ENCODE peak calls at places on chromosomes 7 and 10, in four cellular contexts. M, A, G and V are unnamed samples.

GRCh38 chr10:22682237-22683192 is 31.9 kb downstream of the PIP4K2A start:
- DNase-seq in M (peak), A (peak), G (peak), V (peak)

GRCh38 chr10:132143162-132143561 is 43.6 kb upstream of the DPYSL4 start:
- DNase-seq in M (no peak), G (no peak), A (no peak), V (peak)

GRCh38 chr7:81682873-81683272 is 87.0 kb downstream of the HGF start:
- DNase-seq in M (no peak), G (no peak), A (no peak), V (no peak)

GRCh38 chr7:94055963-94056362 is 51.8 kb upstream of the BET1 start:
- DNase-seq in A (no peak), G (peak), M (no peak), V (peak)

GRCh38 chr7:106534271-106534846 is 126.6 kb downstream of the CCDC71L start:
- DNase-seq in G (no peak), A (no peak), M (no peak), V (no peak)

GRCh38 chr10:131751827-131752775 is 148.7 kb upstream of the PPP2R2D start:
- DNase-seq in G (no peak), A (no peak), M (no peak), V (no peak)

GRCh38 chr7:100693312-100694195 is 496 bp downstream of the GIGYF1 start:
- DNase-seq in G (no peak), A (no peak), M (no peak), V (no peak)

GRCh38 chr7:636396-636795 is 90.1 kb upstream of the DNAAF5 start:
- DNase-seq in A (no peak), G (no peak), M (no peak), V (peak)

GRCh38 chr10:110495731-110496552 is 1.8 kb upstream of the DUSP5 start:
- DNase-seq in M (peak), G (peak), A (peak), V (peak)

GRCh38 chr7:88042157-88042556 is 108.1 kb downstream of the ADAM22 start:
- DNase-seq in M (peak), A (peak), G (no peak), V (no peak)

GRCh38 chr10:102776779-102777417 is 33.1 kb downstream of the WBP1L start:
- DNase-seq in G (peak), M (peak), A (no peak), V (peak)

GRCh38 chr7:83947260-83947659 is 247.3 kb downstream of the SEMA3A start:
- DNase-seq in G (peak), A (peak), M (no peak), V (peak)

GRCh38 chr10:86439544-86439943 is 72.9 kb upstream of the GRID1 start:
- DNase-seq in A (no peak), M (peak), G (peak), V (peak)

GRCh38 chr10:59648711-59649201 is 60.9 kb downstream of the SLC16A9 start:
- DNase-seq in G (peak), A (no peak), M (no peak), V (peak)

GRCh38 chr10:21733710-21734109 is 199.7 kb downstream of the MLLT10 start:
- DNase-seq in G (no peak), M (no peak), A (no peak), V (peak)

GRCh38 chr10:14654821-14655382 is 119.8 kb downstream of the FAM107B start:
- DNase-seq in G (no peak), M (no peak), A (no peak), V (no peak)

GRCh38 chr10:110493832-110494426 is 3.8 kb upstream of the DUSP5 start:
- DNase-seq in A (no peak), G (peak), M (no peak), V (no peak)

GRCh38 chr10:58894929-58895328 is 281.5 kb upstream of the PHYHIPL start:
- DNase-seq in A (no peak), M (no peak), G (peak), V (peak)

GRCh38 chr10:75283150-75284096 is 47.7 kb upstream of the COMTD1 start:
- DNase-seq in M (peak), G (peak), A (no peak), V (peak)

GRCh38 chr10:21169271-21169670 is 272.2 kb upstream of the NEBL start:
- DNase-seq in G (peak), A (no peak), M (no peak), V (peak)

GRCh38 chr10:48507494-48507893 is 97.4 kb downstream of the ARHGAP22 start:
- DNase-seq in G (no peak), M (no peak), A (no peak), V (no peak)

GRCh38 chr7:80858141-80858903 is 60.5 kb downstream of the SEMA3C start:
- DNase-seq in A (peak), M (peak), G (peak), V (peak)

GRCh38 chr7:51456471-51457060 is 140.0 kb upstream of the COBL start:
- DNase-seq in M (no peak), G (no peak), A (no peak), V (no peak)

GRCh38 chr7:99767662-99768061 is 16.3 kb downstream of the CYP3A4 start:
- DNase-seq in M (no peak), A (peak), G (no peak), V (no peak)

GRCh38 chr10:108872854-108873253 is 1050.5 kb downstream of the XPNPEP1 start:
- DNase-seq in M (no peak), G (no peak), A (no peak), V (no peak)

GRCh38 chr7:108146070-108146842 is 16.1 kb upstream of the LAMB4 start:
- DNase-seq in G (peak), A (peak), M (peak), V (peak)

GRCh38 chr7:134954197-134955082 is 31.9 kb upstream of the AGBL3 start:
- DNase-seq in G (peak), M (peak), A (peak), V (peak)

GRCh38 chr10:52004342-52004949 is 305.1 kb upstream of the CSTF2T start:
- DNase-seq in G (peak), M (peak), A (peak), V (peak)

DNA sequence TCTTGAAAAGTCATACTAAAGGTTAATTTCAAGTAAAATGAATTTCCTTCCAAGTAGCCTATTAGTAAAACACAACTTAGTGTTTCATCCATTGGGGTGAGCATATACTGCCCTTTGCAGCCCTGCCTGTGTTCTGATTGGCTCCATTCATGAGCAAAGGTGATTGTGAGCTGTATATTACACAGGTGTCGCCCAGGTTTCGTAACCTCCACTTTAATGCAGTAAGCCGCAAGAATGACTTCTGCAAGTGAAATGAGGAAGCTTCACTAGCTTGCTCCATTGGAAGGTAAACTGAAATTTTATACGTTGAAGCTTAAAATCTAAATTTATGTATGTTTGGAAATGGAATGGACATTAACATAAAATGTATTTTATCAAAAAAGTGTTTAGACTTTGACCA is 24.4 kb downstream of the MTURN start:
- DNase-seq in A (no peak), G (no peak), M (no peak), V (no peak)
- H3K4me3 ChIP-seq in A (no peak), G (no peak), M (no peak), V (no peak)

DNA sequence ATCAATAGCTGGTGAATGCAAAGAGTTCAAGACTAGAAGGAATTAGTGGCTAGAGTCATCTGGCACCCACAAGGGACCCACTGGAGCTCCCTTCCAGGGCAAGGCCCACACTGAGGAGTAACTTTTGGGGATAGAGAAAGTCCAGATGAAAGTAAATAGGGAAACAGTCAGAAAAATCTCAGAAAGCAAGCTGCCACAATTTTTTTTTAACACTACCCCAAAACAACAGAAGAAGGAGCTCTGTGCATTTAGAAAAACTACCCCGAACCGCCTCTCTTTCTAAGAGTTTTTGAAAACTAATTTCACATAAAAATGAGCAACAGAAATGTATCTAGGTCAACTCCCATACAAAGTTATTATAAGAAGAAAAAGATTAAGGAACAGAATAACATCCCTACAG is 42.2 kb downstream of the AOAH start:
- DNase-seq in G (no peak), M (no peak), A (no peak), V (no peak)
- TF ChIP-seq CTCF in G (no peak), M (no peak), A (no peak), V (no peak)

GRCh38 chr7:112112822-112113255 is 93.4 kb downstream of the DOCK4 start:
- DNase-seq in G (peak), A (no peak), M (peak), V (peak)
- H3K4me3 ChIP-seq in G (no peak), A (no peak), M (no peak), V (no peak)

DNA sequence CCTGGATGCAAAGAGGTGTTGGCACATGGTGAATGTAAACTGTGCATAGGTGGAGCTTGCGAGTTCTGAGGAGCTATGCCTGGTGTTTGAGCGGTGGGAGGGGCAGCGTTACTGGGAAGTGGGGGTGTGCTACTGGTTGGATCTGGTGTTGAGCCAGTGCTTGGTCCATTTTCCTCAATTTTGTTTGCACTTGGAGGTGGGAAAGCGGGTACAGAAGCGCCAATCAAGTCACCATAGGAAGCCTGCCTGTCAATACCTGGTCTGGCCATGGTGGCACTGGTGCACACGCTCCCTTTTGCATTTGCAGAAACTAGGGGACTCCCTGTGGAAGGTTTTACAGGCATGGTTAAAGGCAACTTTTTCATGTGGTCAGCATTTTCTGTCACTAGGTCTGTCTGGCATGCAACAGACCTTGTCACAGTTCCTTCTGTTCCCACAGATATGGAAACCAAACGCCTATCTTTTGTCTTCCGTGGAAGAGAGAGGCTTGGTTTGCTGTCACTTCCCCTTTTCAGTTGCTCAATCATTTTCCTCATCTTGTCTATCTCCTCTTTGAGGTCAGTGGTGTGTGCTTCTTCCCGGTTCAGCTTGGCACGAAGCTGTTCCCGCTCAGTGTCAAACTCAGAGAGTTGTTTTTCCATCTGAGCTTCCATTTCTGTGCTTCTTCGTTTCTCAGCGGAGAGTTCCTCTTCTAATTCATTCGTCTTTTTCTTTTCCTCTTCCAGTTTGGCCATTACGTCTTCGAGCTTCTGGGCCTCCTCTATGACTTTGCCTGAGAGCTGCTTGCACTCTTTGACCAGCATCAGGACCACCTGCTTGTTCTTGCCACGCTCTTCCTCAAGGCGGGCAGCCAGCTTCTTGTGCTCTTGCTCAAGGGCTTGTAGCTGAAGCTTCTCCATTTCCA is 81.1 kb downstream of the CTTNBP2 start:
- DNase-seq in A (peak), G (no peak), M (no peak), V (no peak)
- TF ChIP-seq CTCF in A (peak), G (no peak), M (no peak), V (no peak)

GRCh38 chr7:48088559-48089414 is at the start of gene UPP1:
- DNase-seq in G (peak), M (peak), A (peak), V (peak)

GRCh38 chr7:48089415-48089975 is 430 bp downstream of the UPP1 start:
- DNase-seq in G (no peak), A (no peak), M (no peak), V (peak)

GRCh38 chr7:48094861-48095293 is 5.8 kb downstream of the UPP1 start:
- DNase-seq in G (peak), M (peak), A (no peak), V (peak)

GRCh38 chr7:48090095-48090805 is 1.2 kb downstream of the UPP1 start:
- DNase-seq in G (peak), M (peak), A (no peak), V (peak)

DNA sequence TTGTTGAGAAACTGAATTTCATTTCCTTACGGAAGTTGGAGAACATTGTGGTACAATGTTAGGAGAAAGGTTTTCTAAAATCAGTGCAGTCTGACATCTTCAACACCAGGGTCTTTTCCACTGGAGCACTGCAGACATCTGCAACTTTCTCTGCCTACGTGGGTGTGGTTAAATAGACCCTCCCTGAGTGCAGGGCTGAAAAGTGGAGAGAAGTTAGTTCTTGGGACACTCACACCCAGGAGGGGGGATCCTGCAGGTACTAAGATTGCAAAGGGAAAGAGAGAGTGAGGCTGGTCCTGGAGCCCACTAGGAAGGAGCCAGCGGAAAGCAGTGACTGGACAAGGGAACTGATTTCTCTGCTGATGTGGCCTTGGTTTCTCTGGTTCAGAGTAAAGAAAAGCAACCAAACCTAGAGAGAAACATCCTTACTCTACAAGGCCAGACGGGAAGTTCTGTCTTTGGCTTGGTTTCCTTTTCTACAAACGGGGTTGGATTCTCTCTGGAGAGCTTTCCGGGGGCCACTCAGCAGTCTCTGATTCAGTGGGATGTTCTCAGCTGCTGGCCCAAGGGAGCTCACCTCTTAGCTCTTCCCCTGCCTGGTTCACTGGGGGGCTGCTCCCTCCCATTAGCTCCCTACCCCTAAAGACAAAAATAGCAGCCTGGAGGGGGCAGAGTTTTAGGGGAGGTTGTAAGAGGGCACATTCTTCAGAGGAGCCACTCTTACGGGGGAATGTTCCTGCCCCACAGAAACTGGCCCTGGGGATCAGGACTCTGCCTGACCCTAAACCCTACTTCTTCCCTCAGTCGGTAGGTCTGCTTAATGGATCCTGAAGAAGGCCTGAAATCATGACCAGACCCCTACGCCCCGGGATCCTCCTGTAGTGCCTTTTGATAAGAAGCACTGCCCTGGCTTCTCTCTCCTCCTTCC is 2.7 kb downstream of the UPP1 start:
- DNase-seq in M (no peak), G (peak), A (no peak), V (no peak)
- H3K4me3 ChIP-seq in M (no peak), G (no peak), A (no peak), V (no peak)